ENCODE peak calls at places on chromosomes 4 and X, in four cellular contexts. Y, C, W and F are unnamed samples.

GRCh38 chr4:98653006-98653405 is 5.4 kb downstream of the TSPAN5 start:
- DNase-seq in W (no peak), C (no peak), Y (no peak), F (no peak)

GRCh38 chr4:185773419-185773818 is 38.6 kb downstream of the SORBS2 start:
- DNase-seq in Y (no peak), W (no peak), C (no peak), F (no peak)

GRCh38 chrX:120260369-120260768 is 9.8 kb downstream of the ZBTB33 start:
- DNase-seq in W (no peak), Y (no peak), C (no peak), F (no peak)

GRCh38 chr4:41281038-41281634 is 24.4 kb downstream of the UCHL1 start:
- DNase-seq in W (peak; percentile 72), C (peak; percentile 48), Y (peak; percentile 64), F (peak; percentile 23)

GRCh38 chr4:138911903-138912713 is 103.5 kb upstream of the NOCT start:
- DNase-seq in C (no peak), Y (no peak), W (no peak), F (no peak)

GRCh38 chrX:49192722-49193328 is 6.7 kb upstream of the PRICKLE3 start:
- DNase-seq in Y (no peak), W (no peak), C (no peak), F (no peak)

GRCh38 chrX:85698921-85699320 is 319.5 kb upstream of the POF1B start:
- DNase-seq in Y (no peak), W (no peak), C (no peak), F (no peak)

GRCh38 chrX:23919148-23919547 is 11.3 kb downstream of the CXorf58 start:
- DNase-seq in W (no peak), Y (no peak), C (no peak), F (no peak)

GRCh38 chr4:8280876-8281440 is 11.4 kb downstream of the HTRA3 start:
- DNase-seq in C (no peak), W (no peak), Y (no peak), F (no peak)

GRCh38 chr4:6898763-6899162 is 10.9 kb upstream of the TBC1D14 start:
- DNase-seq in W (no peak), Y (no peak), C (no peak), F (no peak)

GRCh38 chr4:48388504-48389154 is 47.3 kb downstream of the SLAIN2 start:
- DNase-seq in C (no peak), W (no peak), Y (no peak), F (no peak)

GRCh38 chrX:39261446-39262147 is 460.3 kb downstream of the MID1IP1 start:
- DNase-seq in C (no peak), W (peak; percentile 24), Y (peak; percentile 0), F (peak; percentile 10)

GRCh38 chr4:16110906-16111305 is 27.1 kb upstream of the PROM1 start:
- DNase-seq in C (no peak), W (no peak), Y (no peak), F (no peak)

GRCh38 chr4:3657917-3658913 is 108.0 kb upstream of the ADRA2C start:
- DNase-seq in Y (no peak), C (no peak), W (no peak), F (no peak)

GRCh38 chrX:118755633-118756032 is 28.2 kb downstream of the IL13RA1 start:
- DNase-seq in C (no peak), W (no peak), Y (no peak), F (no peak)

GRCh38 chr4:99144070-99144469 is at the start of gene ADH4:
- DNase-seq in Y (peak; percentile 83), W (no peak), C (no peak), F (no peak)

GRCh38 chrX:140762061-140762460 is 52.5 kb downstream of the LINC00632 start:
- DNase-seq in Y (peak; percentile 5), W (peak; percentile 21), C (no peak), F (peak; percentile 7)

GRCh38 chr4:3016839-3017410 is 53.6 kb downstream of the GRK4 start:
- DNase-seq in C (no peak), W (no peak), Y (no peak), F (no peak)

GRCh38 chr4:68180858-68181531 is 51.3 kb upstream of the TMPRSS11F start:
- DNase-seq in C (no peak), W (no peak), Y (no peak), F (no peak)

GRCh38 chr4:113407409-113407808 is 354.1 kb downstream of the CAMK2D start:
- DNase-seq in Y (no peak), C (no peak), W (no peak), F (no peak)

GRCh38 chr4:123127218-123127617 is 204.8 kb upstream of the NUDT6 start:
- DNase-seq in Y (no peak), W (no peak), C (no peak), F (no peak)

GRCh38 chr4:113641025-113641431 is 120.5 kb downstream of the CAMK2D start:
- DNase-seq in C (peak; percentile 53), W (no peak), Y (peak; percentile 89), F (no peak)

GRCh38 chr4:87007345-87008181 is 72.8 kb downstream of the AFF1 start:
- DNase-seq in W (peak; percentile 68), C (no peak), Y (no peak), F (peak; percentile 51)

GRCh38 chrX:72392816-72393800 is 87.4 kb upstream of the CITED1 start:
- DNase-seq in Y (no peak), C (no peak), W (no peak), F (no peak)

GRCh38 chr4:76420901-76421581 is at the start of gene CCDC158:
- DNase-seq in C (no peak), W (no peak), Y (no peak), F (no peak)

GRCh38 chr4:185787926-185788679 is 23.9 kb downstream of the SORBS2 start:
- DNase-seq in W (no peak), C (no peak), Y (no peak), F (no peak)

GRCh38 chr4:77159798-77160197 is 2.8 kb downstream of the CCNG2 start:
- DNase-seq in Y (no peak), W (no peak), C (no peak), F (no peak)

GRCh38 chr4:143084566-143084965 is 100.2 kb upstream of the USP38 start:
- DNase-seq in C (no peak), Y (no peak), W (no peak), F (no peak)

GRCh38 chr4:177554966-177555574 is 112.8 kb upstream of the AGA start:
- DNase-seq in C (no peak), W (peak; percentile 10), Y (no peak), F (no peak)

GRCh38 chr4:85402371-85402770 is 72.6 kb upstream of the ARHGAP24 start:
- DNase-seq in C (no peak), Y (no peak), W (no peak), F (no peak)

GRCh38 chrX:119887721-119888425 is 7.8 kb upstream of the AKAP14 start:
- DNase-seq in W (peak; percentile 62), Y (peak; percentile 54), C (no peak), F (peak; percentile 17)

GRCh38 chr4:3816256-3816825 is 50.2 kb downstream of the ADRA2C start:
- DNase-seq in Y (no peak), W (no peak), C (no peak), F (no peak)

GRCh38 chr4:74111576-74111975 is 12.6 kb upstream of the CXCL2 start:
- DNase-seq in Y (no peak), W (no peak), C (no peak), F (no peak)

GRCh38 chr4:74114234-74114633 is 15.2 kb upstream of the CXCL2 start:
- DNase-seq in W (no peak), C (no peak), Y (no peak), F (no peak)

GRCh38 chr4:74111990-74112389 is 13.0 kb upstream of the CXCL2 start:
- DNase-seq in C (no peak), Y (no peak), W (no peak), F (no peak)

GRCh38 chr4:74110670-74111069 is 11.7 kb upstream of the CXCL2 start:
- DNase-seq in C (no peak), W (no peak), Y (no peak), F (no peak)

DNA sequence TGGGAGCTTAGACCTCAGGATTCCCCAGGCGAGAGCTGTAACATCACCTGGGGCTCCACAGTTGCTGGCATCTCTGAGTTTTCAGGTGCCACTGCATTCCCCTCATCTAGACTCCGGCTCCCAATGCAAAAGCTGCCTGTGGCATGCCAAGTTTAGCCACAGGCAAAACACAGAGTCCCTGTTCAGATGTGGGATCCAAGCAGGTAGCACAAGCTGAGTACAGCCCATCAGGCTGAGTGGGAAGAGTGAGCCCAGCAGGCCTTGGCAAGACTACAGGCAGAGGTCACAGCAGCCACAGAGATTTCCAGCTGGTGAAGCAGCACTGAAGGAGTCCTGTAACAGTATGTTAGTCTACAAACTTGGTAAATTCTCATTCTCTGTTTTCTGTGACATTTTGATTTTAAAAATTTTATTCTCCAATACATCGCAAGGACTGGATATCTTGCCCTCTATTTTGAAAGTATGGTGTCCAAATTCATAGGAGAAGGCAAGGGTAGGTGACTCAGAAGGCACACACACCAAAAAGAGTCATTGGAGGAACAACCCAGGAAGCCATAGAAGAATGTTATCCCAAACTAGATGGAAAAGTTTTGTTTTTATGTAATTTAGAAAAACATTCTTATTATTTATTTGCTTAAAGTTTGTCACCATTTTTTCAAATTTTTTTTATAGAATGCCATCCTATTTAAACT is 13.6 kb upstream of the CXCL2 start:
- DNase-seq in W (no peak), C (no peak), Y (no peak), F (no peak)
- H3K27ac ChIP-seq in W (no peak overlapping the region), C (no peak overlapping the region), Y (no peak overlapping the region), F (no peak overlapping the region)

GRCh38 chr4:15040916-15041463 is 38.7 kb downstream of the CPEB2 start:
- DNase-seq in W (no peak), Y (no peak), C (no peak), F (no peak)
- TF ChIP-seq GABPA in W (no peak), Y (no peak), C (no peak), F (no peak)

GRCh38 chr4:74543983-74544382 is 99.0 kb downstream of the AREG start:
- DNase-seq in C (no peak), Y (no peak), W (no peak), F (no peak)

GRCh38 chr4:74544655-74545361 is 99.9 kb downstream of the AREG start:
- DNase-seq in C (no peak), Y (peak; percentile 24), W (no peak), F (no peak)

GRCh38 chr4:74547042-74547441 is 102.1 kb downstream of the AREG start:
- DNase-seq in W (no peak), Y (no peak), C (no peak), F (no peak)

GRCh38 chr4:74546020-74546419 is 101.1 kb downstream of the AREG start:
- DNase-seq in Y (no peak), W (no peak), C (no peak), F (no peak)

DNA sequence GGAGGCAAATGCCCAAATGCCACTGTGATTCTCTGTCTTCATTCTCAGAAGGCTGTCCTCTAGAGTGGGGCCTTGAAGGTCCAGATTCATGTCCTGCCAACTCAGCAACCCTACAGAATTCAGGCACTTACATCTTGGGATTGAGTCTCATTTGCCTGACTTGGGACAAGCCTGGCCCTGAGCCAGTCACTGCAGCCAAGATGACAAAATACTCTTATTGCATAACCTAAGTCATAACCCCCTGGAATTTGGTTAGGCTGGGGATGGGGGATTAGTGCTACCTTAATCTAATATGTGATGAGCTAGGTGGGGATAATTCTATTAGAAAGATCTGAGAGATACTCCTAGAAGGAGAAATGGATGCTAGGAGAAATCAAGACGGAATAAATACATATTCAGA is 100.6 kb downstream of the AREG start:
- DNase-seq in C (no peak), Y (no peak), W (no peak), F (no peak)
- H3K27ac ChIP-seq in C (no peak overlapping the region), Y (no peak overlapping the region), W (no peak overlapping the region), F (no peak overlapping the region)

DNA sequence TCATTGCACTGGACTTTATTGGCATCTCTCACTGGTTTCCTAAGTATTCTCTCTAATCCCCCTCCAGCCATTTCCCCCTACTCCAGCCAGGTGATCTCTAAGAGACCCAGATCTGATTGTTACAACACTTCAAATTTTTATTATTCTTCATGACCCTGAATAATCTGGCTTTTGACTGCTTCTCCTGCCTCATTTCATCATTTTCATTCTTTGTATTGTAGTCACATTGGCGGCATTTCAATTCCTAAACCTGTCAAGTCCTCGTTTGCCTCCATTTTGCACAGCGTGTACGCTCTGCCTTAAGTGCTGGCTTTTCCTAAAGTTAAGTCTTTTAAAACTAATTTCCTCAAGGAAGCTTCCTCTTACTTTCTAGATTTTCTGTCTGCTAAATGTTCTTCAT is 31.6 kb downstream of the UBE2K start:
- DNase-seq in Y (no peak), C (no peak), W (no peak), F (no peak)
- TF ChIP-seq GABPA in Y (no peak), C (no peak), W (no peak), F (no peak)